ENCODE peak calls at places on chromosome 15, in nine cellular contexts. Y is hepatocyte, S is GM12878, Q is fibroblast of mammary gland, F is tibial nerve, A is A549, G is AG09309, V is SJSA1, P is heart left ventricle. I is an unnamed sample.

GRCh38 chr15:100291106-100291505 is 50.7 kb downstream of the ADAMTS17 start:
- DNase-seq in Y (no peak), S (no peak), Q (peak; percentile 6), F (no peak), A (no peak), G (no peak), V (no peak), P (no peak), I (peak; percentile 14)

GRCh38 chr15:37820380-37821128 is 113.9 kb upstream of the TMCO5A start:
- DNase-seq in Y (no peak), S (no peak), Q (no peak), F (no peak), A (no peak), G (no peak), V (no peak), P (no peak), I (no peak)

GRCh38 chr15:67501177-67501835 is 19.6 kb upstream of the C15orf61 start:
- DNase-seq in Y (peak; percentile 30), S (no peak), Q (peak; percentile 51), F (no peak), A (peak; percentile 33), G (no peak), V (no peak), P (no peak), I (peak; percentile 67)

GRCh38 chr15:60115579-60116415 is 111.7 kb downstream of the FOXB1 start:
- DNase-seq in Y (no peak), S (no peak), Q (no peak), F (no peak), A (no peak), G (peak; percentile 33), V (peak; percentile 48), P (no peak), I (peak; percentile 89)

GRCh38 chr15:39498642-39499041 is 82.2 kb upstream of the THBS1 start:
- DNase-seq in Y (no peak), S (no peak), Q (no peak), F (no peak), A (no peak), G (no peak), V (no peak), P (no peak), I (peak; percentile 57)

GRCh38 chr15:42175671-42176070 is 19.2 kb upstream of the PLA2G4F start:
- DNase-seq in Y (no peak), S (no peak), Q (no peak), F (no peak), A (no peak), G (no peak), V (no peak), P (no peak), I (no peak)

GRCh38 chr15:25689592-25689991 is 173.5 kb downstream of the ATP10A start:
- DNase-seq in Y (no peak), S (no peak), Q (no peak), F (no peak), A (no peak), G (no peak), V (no peak), P (no peak), I (no peak)

GRCh38 chr15:61598655-61599054 is 369.6 kb upstream of the RORA start:
- DNase-seq in Y (no peak), S (no peak), Q (no peak), F (no peak), A (no peak), G (no peak), V (no peak), P (no peak), I (no peak)

GRCh38 chr15:45116006-45116481 is 1.9 kb downstream of the DUOXA2 start:
- DNase-seq in Y (no peak), S (no peak), Q (no peak), F (no peak), A (no peak), G (no peak), V (no peak), P (no peak), I (no peak)

GRCh38 chr15:45116482-45117326 is 2.6 kb downstream of the DUOXA2 start:
- DNase-seq in Y (no peak), S (no peak), Q (no peak), F (no peak), A (no peak), G (no peak), V (no peak), P (no peak), I (no peak)

GRCh38 chr15:45118131-45118588 is 4.0 kb downstream of the DUOXA2 start:
- DNase-seq in Y (peak; percentile 96), S (peak; percentile 45), Q (peak; percentile 86), F (peak; percentile 86), A (peak; percentile 75), G (peak; percentile 61), V (peak; percentile 63), P (peak; percentile 89), I (peak; percentile 88)

GRCh38 chr15:45118996-45119395 is 4.9 kb downstream of the DUOXA2 start:
- DNase-seq in Y (no peak), S (no peak), Q (no peak), F (no peak), A (no peak), G (no peak), V (no peak), P (no peak), I (no peak)

GRCh38 chr15:45117327-45118130 is 3.4 kb downstream of the DUOXA2 start:
- DNase-seq in Y (no peak), S (no peak), Q (no peak), F (no peak), A (no peak), G (no peak), V (no peak), P (no peak), I (no peak)
- H3K4me3 ChIP-seq in Y (no peak overlapping the region), S (peak overlapping the region; percentile 0), Q (no peak overlapping the region), F (peak overlapping the region; percentile 10), A (no peak overlapping the region), G (no peak overlapping the region), V (no peak overlapping the region), P (peak overlapping the region; percentile 2), I (no peak overlapping the region)

GRCh38 chr15:73325191-73325980 is 43.4 kb downstream of the HCN4 start:
- DNase-seq in Y (no peak), S (no peak), Q (no peak), F (no peak), A (peak; percentile 25), G (no peak), V (no peak), P (no peak), I (no peak)

GRCh38 chr15:73328149-73328820 is 40.5 kb downstream of the HCN4 start:
- DNase-seq in Y (no peak), S (no peak), Q (no peak), F (no peak), A (no peak), G (no peak), V (no peak), P (peak; percentile 44), I (no peak)

GRCh38 chr15:73323956-73324355 is 44.8 kb downstream of the HCN4 start:
- DNase-seq in Y (no peak), S (no peak), Q (no peak), F (no peak), A (no peak), G (no peak), V (no peak), P (no peak), I (no peak)

GRCh38 chr15:73324496-73325170 is 44.1 kb downstream of the HCN4 start:
- DNase-seq in Y (no peak), S (no peak), Q (no peak), F (no peak), A (no peak), G (no peak), V (no peak), P (no peak), I (no peak)

DNA sequence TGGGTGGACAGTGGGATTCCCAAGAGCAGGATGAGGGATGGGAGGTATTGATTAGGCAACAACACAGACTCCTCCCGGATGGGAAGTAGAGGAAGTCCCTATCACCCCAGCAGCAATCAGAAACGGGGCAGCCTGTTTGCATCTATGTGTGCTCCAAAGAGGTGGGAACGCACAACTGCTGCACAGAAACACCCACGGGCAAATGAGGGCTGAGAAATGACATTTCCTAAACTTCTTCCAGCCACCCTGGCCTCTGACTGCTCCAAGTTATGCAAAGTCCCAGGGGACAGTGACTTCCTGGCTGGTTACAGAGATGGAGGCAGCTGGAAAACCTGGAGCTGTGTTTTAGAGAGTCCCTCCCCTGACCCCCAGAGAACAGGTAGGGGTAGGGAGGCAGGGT is 42.6 kb downstream of the HCN4 start:
- DNase-seq in Y (no peak), S (no peak), Q (no peak), F (no peak), A (no peak), G (no peak), V (no peak), P (peak; percentile 13), I (no peak)
- H3K4me3 ChIP-seq in Y (no peak overlapping the region), S (no peak overlapping the region), Q (no peak overlapping the region), F (no peak overlapping the region), A (no peak overlapping the region), G (no peak overlapping the region), V (no peak overlapping the region), P (no peak overlapping the region), I (no peak overlapping the region)

GRCh38 chr15:33126559-33127290 is 67.8 kb downstream of the FMN1 start:
- DNase-seq in Y (peak; percentile 89), S (no peak), Q (peak; percentile 95), F (peak; percentile 71), A (peak; percentile 70), G (peak; percentile 94), V (peak; percentile 68), P (peak; percentile 70), I (peak; percentile 97)
- H3K4me3 ChIP-seq in Y (no peak overlapping the region), S (no peak overlapping the region), Q (no peak overlapping the region), F (no peak overlapping the region), A (no peak overlapping the region), G (no peak overlapping the region), V (no peak overlapping the region), P (no peak overlapping the region), I (no peak overlapping the region)

GRCh38 chr15:93059442-93059841 is 29.6 kb downstream of the RGMA start:
- DNase-seq in Y (no peak), S (no peak), Q (no peak), F (no peak), A (no peak), G (no peak), V (no peak), P (no peak), I (no peak)

GRCh38 chr15:93058904-93059427 is 30.0 kb downstream of the RGMA start:
- DNase-seq in Y (no peak), S (no peak), Q (no peak), F (no peak), A (no peak), G (no peak), V (no peak), P (no peak), I (no peak)

GRCh38 chr15:93058128-93058527 is 30.9 kb downstream of the RGMA start:
- DNase-seq in Y (no peak), S (no peak), Q (no peak), F (no peak), A (no peak), G (no peak), V (no peak), P (no peak), I (no peak)

GRCh38 chr15:93063292-93063671 is 25.7 kb downstream of the RGMA start:
- DNase-seq in Y (no peak), S (no peak), Q (no peak), F (no peak), A (no peak), G (no peak), V (no peak), P (no peak), I (no peak)

DNA sequence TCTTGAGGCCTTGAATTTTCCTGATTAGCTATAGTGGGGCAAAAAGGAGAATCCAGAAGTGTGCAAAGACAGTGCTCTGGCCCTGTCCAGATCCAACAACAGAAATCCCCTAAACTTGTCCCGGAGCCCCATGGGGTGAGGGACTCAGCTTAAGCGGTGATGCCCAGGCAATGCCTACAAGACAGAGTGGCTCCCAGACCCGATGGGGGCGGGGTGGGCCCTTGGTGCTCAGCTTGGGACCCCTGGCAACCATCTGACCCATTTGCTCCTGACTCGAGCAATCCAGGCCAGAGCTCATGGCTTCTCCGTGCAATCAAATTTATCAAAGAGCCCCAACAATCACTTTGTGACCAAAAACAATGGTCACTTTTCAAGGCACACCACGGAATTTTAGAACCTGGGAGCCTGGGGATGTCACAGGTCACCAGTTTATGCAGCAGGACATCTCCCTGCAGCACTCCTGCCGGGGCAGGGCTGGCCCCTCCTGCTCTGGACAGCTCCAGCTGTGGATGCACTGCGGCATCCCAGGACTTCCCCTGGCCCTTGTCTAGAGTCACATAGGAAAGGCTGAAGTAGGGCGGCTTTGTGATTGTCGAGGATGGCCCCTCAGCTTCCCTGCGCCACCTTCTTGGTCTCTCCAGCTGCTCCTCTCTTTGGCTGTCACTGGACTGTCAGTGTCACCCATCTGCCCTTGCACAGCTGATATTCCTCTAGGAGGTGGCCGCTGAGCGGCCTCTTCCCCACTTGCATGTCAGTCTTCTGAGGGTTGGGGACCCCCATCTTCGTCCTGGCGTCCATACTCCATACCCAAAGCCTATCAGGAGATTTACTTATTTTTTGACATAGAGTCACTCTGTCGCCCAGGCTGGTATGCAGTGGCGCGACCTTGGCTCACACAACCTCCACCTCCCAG is 28.4 kb downstream of the RGMA start:
- DNase-seq in Y (no peak), S (no peak), Q (no peak), F (no peak), A (no peak), G (no peak), V (no peak), P (no peak), I (no peak)
- H3K4me3 ChIP-seq in Y (no peak overlapping the region), S (no peak overlapping the region), Q (no peak overlapping the region), F (no peak overlapping the region), A (no peak overlapping the region), G (no peak overlapping the region), V (no peak overlapping the region), P (no peak overlapping the region), I (no peak overlapping the region)

I was measured in fibroblast of the aortic adventitia.